ENCODE peak calls at places on chromosomes 7 and 10, in six cellular contexts. O is germinal center, Q is HuH-7.5, U is HCEC 1CT, C is pancreas, Y is GM12892. Z is an unnamed sample.

GRCh38 chr10:1114355-1115261 is 58.4 kb downstream of the WDR37 start:
- DNase-seq in U (no peak), O (no peak), C (no peak), Y (no peak), Q (no peak), Z (no peak)

GRCh38 chr7:45001138-45001694 is 1.2 kb downstream of the CCM2 start:
- DNase-seq in Q (no peak), U (no peak), C (peak), Y (no peak), O (peak), Z (no peak)

GRCh38 chr7:44274623-44274975 is 50.8 kb downstream of the CAMK2B start:
- DNase-seq in C (peak), Q (no peak), O (no peak), U (no peak), Y (no peak), Z (no peak)

GRCh38 chr7:29457565-29457971 is 106.1 kb upstream of the PRR15 start:
- DNase-seq in O (no peak), C (no peak), U (peak), Q (no peak), Y (no peak), Z (no peak)

GRCh38 chr10:46251857-46252847 is 34.6 kb upstream of the ANTXRL start:
- DNase-seq in Y (no peak), U (no peak), C (no peak), Q (no peak), O (no peak), Z (no peak)

GRCh38 chr7:20647908-20648776 is 32.7 kb downstream of the ABCB5 start:
- DNase-seq in U (no peak), Y (no peak), C (no peak), Q (peak), O (peak), Z (no peak)

GRCh38 chr10:35136263-35136815 is 9.7 kb downstream of the CREM start:
- DNase-seq in Q (no peak), C (no peak), Y (no peak), U (no peak), O (peak), Z (no peak)

GRCh38 chr7:151736403-151736909 is 140.5 kb downstream of the PRKAG2 start:
- DNase-seq in C (peak), Q (peak), Y (no peak), O (no peak), U (peak), Z (no peak)

GRCh38 chr10:110617455-110618162 is 26.5 kb upstream of the RBM20 start:
- DNase-seq in Y (no peak), C (no peak), O (no peak), U (no peak), Q (no peak), Z (no peak)